ENCODE peak calls at places on chromosomes 6 and 20, in four cellular contexts. M is H1, A is HCT116, R is A549. O is an unnamed sample.

GRCh38 chr20:56826306-56826970 is 197.3 kb downstream of the TFAP2C start:
- DNase-seq in M (no peak), A (no peak), R (no peak), O (peak)

GRCh38 chr20:2799688-2800589 is 488 bp downstream of the CPXM1 start:
- DNase-seq in M (peak), A (no peak), R (no peak), O (peak)

GRCh38 chr6:136007355-136007754 is 155.9 kb downstream of the PDE7B start:
- DNase-seq in M (no peak), A (no peak), R (no peak), O (no peak)

GRCh38 chr6:101477436-101477835 is 83.9 kb downstream of the GRIK2 start:
- DNase-seq in M (no peak), A (no peak), R (no peak), O (no peak)

GRCh38 chr20:3045042-3045815 is 623 bp upstream of the MRPS26 start:
- DNase-seq in M (no peak), A (no peak), R (peak), O (peak)

GRCh38 chr20:23317081-23317480 is 33.5 kb upstream of the NXT1 start:
- DNase-seq in M (no peak), A (no peak), R (no peak), O (no peak)

GRCh38 chr6:93819189-93819588 is 399.8 kb upstream of the EPHA7 start:
- DNase-seq in M (no peak), A (no peak), R (no peak), O (no peak)

GRCh38 chr6:106973018-106973840 is 1.3 kb downstream of the CD24 start:
- DNase-seq in M (no peak), A (no peak), R (peak), O (no peak)

GRCh38 chr6:161153725-161154124 is 120.1 kb downstream of the AGPAT4 start:
- DNase-seq in M (no peak), A (no peak), R (no peak), O (no peak)

GRCh38 chr6:138287144-138287955 is 69.1 kb upstream of the PBOV1 start:
- DNase-seq in M (peak), A (peak), R (no peak), O (no peak)

GRCh38 chr20:20743511-20744169 is 31.2 kb upstream of the RALGAPA2 start:
- DNase-seq in M (peak), A (no peak), R (no peak), O (no peak)

GRCh38 chr6:1215884-1216487 is 95.9 kb upstream of the FOXQ1 start:
- DNase-seq in M (no peak), A (no peak), R (no peak), O (no peak)

GRCh38 chr6:77857421-77857820 is 204.6 kb downstream of the MEI4 start:
- DNase-seq in M (no peak), A (no peak), R (no peak), O (no peak)

GRCh38 chr6:145274083-145274482 is 461.2 kb downstream of the EPM2A start:
- DNase-seq in M (no peak), A (no peak), R (no peak), O (no peak)

GRCh38 chr6:71228461-71229041 is 60.1 kb upstream of the OGFRL1 start:
- DNase-seq in M (no peak), A (no peak), R (no peak), O (peak)

GRCh38 chr6:141463237-141463977 is 669.3 kb upstream of the GJE1 start:
- DNase-seq in M (no peak), A (no peak), R (no peak), O (peak)

GRCh38 chr20:9032758-9033157 is 36.1 kb upstream of the PLCB4 start:
- DNase-seq in M (no peak), A (no peak), R (no peak), O (peak)

GRCh38 chr6:161901740-161902426 is 628.0 kb upstream of the AGPAT4 start:
- DNase-seq in M (no peak), A (no peak), R (no peak), O (no peak)

GRCh38 chr6:125942677-125943527 is 13.7 kb upstream of the HINT3 start:
- DNase-seq in M (no peak), A (no peak), R (no peak), O (peak)

GRCh38 chr6:156174026-156174880 is 602.9 kb upstream of the ARID1B start:
- DNase-seq in M (no peak), A (no peak), R (no peak), O (no peak)

GRCh38 chr20:64053841-64054661 is 4.6 kb upstream of the SOX18 start:
- DNase-seq in M (no peak), A (peak), R (peak), O (no peak)

GRCh38 chr20:59204201-59204894 is 40.7 kb downstream of the ZNF831 start:
- DNase-seq in M (no peak), A (no peak), R (no peak), O (no peak)

GRCh38 chr20:41275181-41275793 is 42.2 kb downstream of the ZHX3 start:
- DNase-seq in M (no peak), A (no peak), R (no peak), O (peak)

GRCh38 chr20:38260378-38261053 is at the start of gene KIAA1755:
- DNase-seq in M (peak), A (no peak), R (no peak), O (no peak)
- TF ChIP-seq RAD21 in M (no peak), A (no peak), R (no peak), O (no peak)

GRCh38 chr6:159819932-159820640 is 20.0 kb downstream of the PNLDC1 start:
- DNase-seq in M (no peak), A (no peak), R (no peak), O (no peak)
- TF ChIP-seq RAD21 in M (no peak), A (no peak), R (no peak), O (no peak)

GRCh38 chr6:142550310-142550709 is 248.5 kb downstream of the ADGRG6 start:
- DNase-seq in M (no peak), A (no peak), R (no peak), O (no peak)
- TF ChIP-seq RAD21 in M (no peak), A (no peak), R (no peak), O (no peak)

GRCh38 chr6:165749163-165749562 is 86.1 kb upstream of the PDE10A start:
- DNase-seq in M (no peak), A (no peak), R (no peak), O (no peak)
- TF ChIP-seq RAD21 in M (no peak), A (no peak), R (no peak), O (no peak)

DNA sequence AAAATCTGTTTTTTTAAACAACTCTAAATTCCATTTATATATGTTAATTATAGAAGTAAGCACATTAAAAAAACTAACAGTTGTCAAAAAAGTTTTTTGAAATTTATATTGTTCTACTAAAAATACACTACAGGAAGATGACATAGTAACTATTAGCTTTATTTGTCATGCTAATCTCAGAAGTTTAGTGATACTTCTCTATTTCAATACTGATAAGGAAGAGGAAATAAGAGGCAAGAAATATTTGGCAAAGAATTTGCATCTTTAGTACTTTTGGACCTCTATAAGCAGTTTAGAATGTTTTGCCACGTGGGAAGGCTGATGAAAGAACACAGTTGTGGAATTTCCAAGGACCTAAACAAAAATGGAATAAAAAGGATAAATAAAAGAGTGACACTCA is 12.6 kb downstream of the IFNGR1 start:
- DNase-seq in M (no peak), A (no peak), R (no peak), O (no peak)
- TF ChIP-seq RAD21 in M (no peak), A (no peak), R (no peak), O (no peak)

GRCh38 chr6:44535446-44535845 is 147.9 kb downstream of the CDC5L start:
- DNase-seq in M (peak), A (no peak), R (no peak), O (no peak)

GRCh38 chr6:44538131-44538835 is 150.8 kb downstream of the CDC5L start:
- DNase-seq in M (peak), A (no peak), R (no peak), O (no peak)

GRCh38 chr6:44538841-44539240 is 151.3 kb downstream of the CDC5L start:
- DNase-seq in M (peak), A (no peak), R (no peak), O (no peak)

GRCh38 chr6:44535967-44536366 is 148.5 kb downstream of the CDC5L start:
- DNase-seq in M (no peak), A (no peak), R (no peak), O (no peak)

DNA sequence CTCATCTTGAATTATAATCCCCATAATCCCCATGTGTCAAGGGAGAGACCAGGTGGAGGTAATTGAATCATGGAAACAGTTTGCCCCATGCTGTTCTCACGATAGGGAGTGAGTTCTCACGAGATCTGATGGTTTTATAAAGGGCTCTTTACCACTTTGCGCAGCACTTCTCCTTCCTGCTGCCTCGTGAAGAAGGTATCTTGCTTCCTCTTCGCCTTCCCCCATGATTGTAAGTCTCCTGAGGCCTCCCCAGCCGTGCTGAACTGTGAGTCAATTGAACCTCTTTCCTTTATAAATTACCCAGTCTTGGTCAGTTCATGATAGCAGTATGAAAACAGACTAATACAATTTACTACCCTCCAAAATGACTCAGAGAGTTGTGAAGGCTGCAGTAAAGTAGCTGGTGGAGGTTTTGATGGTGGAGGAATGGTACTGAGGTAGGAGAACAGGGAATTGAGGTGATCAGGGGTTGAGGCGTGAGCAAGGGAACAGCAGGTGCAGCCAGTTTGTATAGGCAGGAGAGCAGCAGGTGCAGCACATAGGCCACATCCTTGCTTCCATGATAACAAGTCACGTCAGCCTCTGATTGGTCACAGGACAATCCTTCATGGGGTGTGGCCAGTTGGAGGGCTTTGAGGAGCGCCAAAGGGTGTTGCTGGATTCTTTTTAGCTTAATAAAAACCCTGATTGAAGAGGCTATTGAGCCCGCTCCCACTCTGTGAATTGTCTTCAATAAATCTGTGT is 150.0 kb downstream of the CDC5L start:
- DNase-seq in M (peak), A (no peak), R (no peak), O (no peak)
- TF ChIP-seq RAD21 in M (no peak), A (no peak), R (no peak), O (no peak)

DNA sequence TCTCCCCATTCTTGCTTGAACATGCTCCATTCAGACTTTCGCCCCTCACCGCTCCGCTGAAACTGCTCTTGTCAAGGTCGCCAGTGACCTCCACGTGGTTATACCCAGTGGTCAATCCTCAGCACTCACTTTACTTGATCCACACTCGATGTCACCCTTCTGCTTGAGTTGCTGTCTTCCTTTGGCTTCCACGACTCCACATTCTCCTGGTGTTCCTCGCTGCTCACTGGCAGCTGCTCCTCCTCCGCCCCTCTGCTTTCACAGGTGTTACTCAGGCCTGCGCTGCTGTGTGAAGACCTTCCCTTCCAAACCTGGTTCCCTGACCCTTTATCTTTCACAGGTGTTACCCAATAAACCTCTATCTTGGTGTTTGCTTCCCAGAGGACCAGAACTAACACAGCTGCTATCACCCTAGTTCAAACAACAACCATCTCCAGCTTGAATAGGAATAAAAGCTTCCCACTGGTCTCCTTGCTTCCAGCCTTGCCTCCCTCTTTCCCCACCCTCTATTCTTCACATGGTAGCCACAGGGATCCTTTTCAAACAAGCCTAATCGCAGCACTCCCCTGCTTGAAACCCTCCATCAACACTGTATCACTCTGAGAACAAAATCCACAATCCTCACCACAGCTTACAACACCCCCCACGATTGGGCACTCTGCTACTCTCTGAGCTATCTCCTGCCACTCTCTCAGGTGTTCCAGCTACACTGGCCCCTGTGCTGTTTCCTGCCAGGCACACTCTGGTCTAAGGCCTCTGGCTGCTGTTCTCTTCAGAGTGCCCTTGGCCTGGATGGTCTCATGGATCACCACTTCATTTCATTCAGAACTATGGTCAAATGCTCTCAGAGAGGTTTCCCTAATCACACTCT is 10.7 kb downstream of the PPIL1 start:
- DNase-seq in M (no peak), A (no peak), R (no peak), O (no peak)
- TF ChIP-seq RAD21 in M (no peak), A (no peak), R (no peak), O (no peak)